ENCODE peak calls at places on chromosomes 5 and 9, in six cellular contexts. H is Caco-2; Q is keratinocyte; E is Panc1; R is iPS DF 6.9; N is CD8-positive, alpha-beta T cell. W is an unnamed sample.

GRCh38 chr5:56534102-56534501 is 281.2 kb upstream of the MAP3K1 start:
- DNase-seq in H (peak; percentile 81), Q (no peak), E (no peak), R (no peak), N (no peak), W (no peak)

GRCh38 chr5:15483348-15484090 is 16.5 kb upstream of the FBXL7 start:
- DNase-seq in H (no peak), Q (no peak), E (no peak), R (no peak), N (no peak), W (peak; percentile 25)

GRCh38 chr5:17833336-17833735 is 199.1 kb downstream of the TAF11L14 start:
- DNase-seq in H (no peak), Q (no peak), E (no peak), R (no peak), N (no peak), W (no peak)

GRCh38 chr5:131147258-131147657 is 17.8 kb downstream of the HINT1 start:
- DNase-seq in H (no peak), Q (no peak), E (no peak), R (no peak), N (no peak), W (no peak)

GRCh38 chr9:38208206-38208901 is 139.3 kb upstream of the SHB start:
- DNase-seq in H (no peak), Q (no peak), E (no peak), R (no peak), N (no peak), W (peak; percentile 63)

GRCh38 chr9:71928806-71929205 is 17.4 kb downstream of the C9orf85 start:
- DNase-seq in H (no peak), Q (no peak), E (no peak), R (no peak), N (no peak), W (no peak)

GRCh38 chr5:71640408-71640807 is 53.3 kb downstream of the MCCC2 start:
- DNase-seq in H (no peak), Q (no peak), E (no peak), R (no peak), N (no peak), W (no peak)

GRCh38 chr9:134396258-134396742 is 70.0 kb downstream of the RXRA start:
- DNase-seq in H (no peak), Q (no peak), E (no peak), R (no peak), N (no peak), W (no peak)

GRCh38 chr9:130426883-130427282 is 17.9 kb upstream of the ASS1 start:
- DNase-seq in H (no peak), Q (peak; percentile 74), E (no peak), R (no peak), N (no peak), W (no peak)

GRCh38 chr5:179558912-179559279 is 8.5 kb downstream of the RUFY1 start:
- DNase-seq in H (peak; percentile 71), Q (no peak), E (no peak), R (no peak), N (no peak), W (no peak)

GRCh38 chr9:33130501-33130900 is 36.6 kb downstream of the B4GALT1 start:
- DNase-seq in H (no peak), Q (no peak), E (no peak), R (no peak), N (no peak), W (no peak)

GRCh38 chr5:140025736-140026135 is 17.4 kb downstream of the NRG2 start:
- DNase-seq in H (no peak), Q (no peak), E (no peak), R (no peak), N (no peak), W (no peak)

GRCh38 chr5:142287096-142287972 is 37.5 kb downstream of the SPRY4 start:
- DNase-seq in H (no peak), Q (no peak), E (no peak), R (no peak), N (no peak), W (no peak)

GRCh38 chr5:98911221-98912040 is 17.4 kb downstream of the CHD1 start:
- DNase-seq in H (no peak), Q (no peak), E (no peak), R (no peak), N (no peak), W (no peak)

GRCh38 chr5:93715327-93715726 is 26.1 kb downstream of the POU5F2 start:
- DNase-seq in H (no peak), Q (no peak), E (no peak), R (no peak), N (no peak), W (no peak)

GRCh38 chr5:181259974-181260719 is 796 bp downstream of the TRIM52 start:
- DNase-seq in H (no peak), Q (no peak), E (no peak), R (no peak), N (no peak), W (no peak)

GRCh38 chr9:6413365-6414263 is 615 bp downstream of the UHRF2 start:
- DNase-seq in H (peak; percentile 34), Q (no peak), E (no peak), R (no peak), N (peak; percentile 14), W (peak; percentile 33)

GRCh38 chr9:126673689-126674364 is 60.1 kb downstream of the LMX1B start:
- DNase-seq in H (peak; percentile 92), Q (no peak), E (no peak), R (no peak), N (no peak), W (no peak)

GRCh38 chr5:121424976-121425375 is 426.7 kb upstream of the FTMT start:
- DNase-seq in H (no peak), Q (no peak), E (no peak), R (no peak), N (no peak), W (no peak)

GRCh38 chr5:124546643-124547042 is 199.8 kb downstream of the ZNF608 start:
- DNase-seq in H (peak; percentile 48), Q (no peak), E (no peak), R (no peak), N (no peak), W (peak; percentile 63)

GRCh38 chr9:35666045-35666444 is 1.1 kb upstream of the ARHGEF39 start:
- DNase-seq in H (no peak), Q (no peak), E (no peak), R (no peak), N (no peak), W (no peak)

GRCh38 chr5:157549954-157550549 is 25.5 kb downstream of the ADAM19 start:
- DNase-seq in H (no peak), Q (no peak), E (no peak), R (no peak), N (no peak), W (no peak)

GRCh38 chr5:73119492-73120157 is 750 bp upstream of the TMEM171 start:
- DNase-seq in H (no peak), Q (no peak), E (no peak), R (no peak), N (no peak), W (no peak)

GRCh38 chr9:116213673-116214047 is 60.1 kb downstream of the PAPPA start:
- DNase-seq in H (no peak), Q (no peak), E (no peak), R (no peak), N (no peak), W (no peak)

GRCh38 chr9:116219686-116220085 is 66.1 kb downstream of the PAPPA start:
- DNase-seq in H (no peak), Q (no peak), E (no peak), R (no peak), N (no peak), W (no peak)

GRCh38 chr9:116223926-116224325 is 70.3 kb downstream of the PAPPA start:
- DNase-seq in H (no peak), Q (no peak), E (no peak), R (no peak), N (no peak), W (no peak)

GRCh38 chr9:116212986-116213672 is 59.5 kb downstream of the PAPPA start:
- DNase-seq in H (no peak), Q (no peak), E (no peak), R (no peak), N (no peak), W (no peak)

DNA sequence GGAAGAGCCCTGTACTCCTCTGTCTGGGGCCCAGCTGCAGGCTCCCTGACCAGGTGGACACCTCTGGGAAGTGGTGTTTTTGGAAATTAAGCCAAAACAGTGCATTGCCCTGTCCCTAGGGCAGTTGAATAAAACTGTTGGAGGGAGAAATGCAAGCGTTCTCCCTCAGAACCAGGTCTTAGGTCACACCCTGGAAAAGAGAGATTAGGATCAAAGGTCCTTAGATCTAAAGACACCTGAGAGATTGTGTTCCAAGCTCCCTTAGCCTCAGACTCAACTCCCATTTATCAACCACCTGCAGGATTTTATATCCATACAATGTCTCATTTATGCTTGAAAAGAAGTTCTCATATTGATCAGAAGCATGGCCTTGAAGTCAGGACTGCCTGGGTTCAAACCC is 64.8 kb downstream of the PAPPA start:
- DNase-seq in H (no peak), Q (no peak), E (no peak), R (no peak), N (no peak), W (no peak)
- H3K36me3 ChIP-seq in H (no peaks in the 10 kb centered on the region), Q (no peaks in the 10 kb centered on the region), E (no peaks in the 10 kb centered on the region), R (no peaks in the 10 kb centered on the region), N (no peaks in the 10 kb centered on the region), W (no peaks in the 10 kb centered on the region)

DNA sequence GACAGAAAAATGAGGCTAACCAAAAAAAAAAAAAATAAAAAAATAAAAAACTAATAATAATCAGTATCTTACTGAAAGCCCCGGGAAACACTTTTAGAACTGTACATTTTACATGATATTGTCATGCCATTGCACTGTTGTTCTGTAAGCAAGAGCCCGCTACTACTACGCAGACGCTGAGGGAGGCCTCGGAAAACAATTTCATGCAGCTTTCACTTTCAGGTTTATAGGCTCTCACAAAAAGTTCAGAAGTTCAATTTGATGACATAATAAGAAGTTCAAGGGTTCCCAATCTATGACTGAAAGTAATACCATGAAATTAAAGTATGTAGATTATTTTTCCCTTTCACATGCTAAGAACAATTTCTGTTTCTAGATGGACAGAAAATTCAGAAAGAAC is 318.3 kb upstream of the ITGA1 start:
- DNase-seq in H (no peak), Q (no peak), E (no peak), R (no peak), N (no peak), W (no peak)
- H3K36me3 ChIP-seq in H (no peaks in the 10 kb centered on the region), Q (no peaks in the 10 kb centered on the region), E (no peaks in the 10 kb centered on the region), R (no peaks in the 10 kb centered on the region), N (no peaks in the 10 kb centered on the region), W (no peaks in the 10 kb centered on the region)

DNA sequence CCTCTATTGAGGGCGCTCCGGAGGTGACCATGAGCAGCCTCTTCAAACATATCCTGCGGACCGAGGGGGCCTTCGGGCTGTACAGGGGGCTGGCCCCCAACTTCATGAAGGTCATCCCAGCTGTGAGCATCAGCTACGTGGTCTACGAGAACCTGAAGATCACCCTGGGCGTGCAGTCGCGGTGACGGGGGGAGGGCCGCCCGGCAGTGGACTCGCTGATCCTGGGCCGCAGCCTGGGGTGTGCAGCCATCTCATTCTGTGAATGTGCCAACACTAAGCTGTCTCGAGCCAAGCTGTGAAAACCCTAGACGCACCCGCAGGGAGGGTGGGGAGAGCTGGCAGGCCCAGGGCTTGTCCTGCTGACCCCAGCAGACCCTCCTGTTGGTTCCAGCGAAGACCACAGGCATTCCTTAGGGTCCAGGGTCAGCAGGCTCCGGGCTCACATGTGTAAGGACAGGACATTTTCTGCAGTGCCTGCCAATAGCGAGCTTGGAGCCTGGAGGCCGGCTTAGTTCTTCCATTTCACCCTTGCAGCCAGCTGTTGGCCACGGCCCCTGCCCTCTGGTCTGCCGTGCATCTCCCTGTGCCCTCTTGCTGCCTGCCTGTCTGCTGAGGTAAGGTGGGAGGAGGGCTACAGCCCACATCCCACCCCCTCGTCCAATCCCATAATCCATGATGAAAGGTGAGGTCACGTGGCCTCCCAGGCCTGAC is 20.1 kb downstream of the PTGES2 start:
- DNase-seq in H (peak; percentile 31), Q (no peak), E (no peak), R (no peak), N (no peak), W (no peak)
- H3K36me3 ChIP-seq in H (peaks cover 6% of the 10 kb centered on the region), Q (peaks cover 43% of the 10 kb centered on the region), E (no peaks in the 10 kb centered on the region), R (peaks cover 39% of the 10 kb centered on the region), N (peaks cover 52% of the 10 kb centered on the region), W (peaks cover 51% of the 10 kb centered on the region)

GRCh38 chr5:53339962-53340540 is 140.4 kb upstream of the FST start:
- DNase-seq in H (no peak), Q (no peak), E (no peak), R (no peak), N (no peak), W (no peak)
- H3K36me3 ChIP-seq in H (no peaks in the 10 kb centered on the region), Q (no peaks in the 10 kb centered on the region), E (no peaks in the 10 kb centered on the region), R (no peaks in the 10 kb centered on the region), N (no peaks in the 10 kb centered on the region), W (no peaks in the 10 kb centered on the region)

W was measured in HAP-1.